ENCODE peak calls at places on chromosomes 6 and 20, in six cellular contexts. H, R, Z, T, L and U are unnamed samples.

GRCh38 chr6:157974341-157974894 is 7.2 kb upstream of the SYNJ2 start:
- DNase-seq in H (no peak), R (no peak), Z (no peak), T (peak), L (no peak), U (peak)

GRCh38 chr20:57872816-57873409 is 163.1 kb upstream of the PMEPA1 start:
- DNase-seq in H (no peak), R (no peak), Z (no peak), T (no peak), L (no peak), U (no peak)

GRCh38 chr6:81086931-81087330 is 665.5 kb downstream of the TENT5A start:
- DNase-seq in H (no peak), R (no peak), Z (no peak), T (no peak), L (no peak), U (no peak)

GRCh38 chr20:20827992-20828597 is 115.7 kb upstream of the RALGAPA2 start:
- DNase-seq in H (no peak), R (no peak), Z (no peak), T (no peak), L (no peak), U (no peak)

GRCh38 chr6:17768388-17768787 is 61.7 kb upstream of the NUP153 start:
- DNase-seq in H (no peak), R (no peak), Z (peak), T (peak), L (peak), U (peak)

GRCh38 chr6:70479236-70479635 is 65.9 kb downstream of the FAM135A start:
- DNase-seq in H (no peak), R (no peak), Z (peak), T (no peak), L (no peak), U (no peak)

GRCh38 chr6:169416249-169416648 is 162.6 kb upstream of the THBS2 start:
- DNase-seq in H (no peak), R (no peak), Z (no peak), T (no peak), L (no peak), U (no peak)

GRCh38 chr6:19270616-19271015 is 566.6 kb upstream of the ID4 start:
- DNase-seq in H (no peak), R (no peak), Z (no peak), T (no peak), L (no peak), U (no peak)

GRCh38 chr20:62575976-62576722 is 66.2 kb upstream of the SLCO4A1 start:
- DNase-seq in H (no peak), R (no peak), Z (no peak), T (no peak), L (no peak), U (no peak)

GRCh38 chr6:28303570-28303969 is 22.2 kb downstream of the PGBD1 start:
- DNase-seq in H (no peak), R (no peak), Z (no peak), T (no peak), L (no peak), U (no peak)

GRCh38 chr6:130525378-130525777 is 159.6 kb downstream of the TMEM200A start:
- DNase-seq in H (no peak), R (no peak), Z (no peak), T (no peak), L (no peak), U (no peak)

GRCh38 chr6:42136508-42137191 is 5.8 kb downstream of the C6orf132 start:
- DNase-seq in H (peak), R (no peak), Z (no peak), T (peak), L (peak), U (peak)

GRCh38 chr6:149941583-149942460 is at the start of gene ULBP2:
- DNase-seq in H (no peak), R (peak), Z (peak), T (peak), L (no peak), U (peak)

GRCh38 chr6:167963589-167964057 is 33.8 kb upstream of the KIF25 start:
- DNase-seq in H (no peak), R (no peak), Z (no peak), T (no peak), L (peak), U (no peak)

GRCh38 chr6:45625191-45625664 is 247.5 kb upstream of the SUPT3H start:
- DNase-seq in H (no peak), R (no peak), Z (no peak), T (peak), L (no peak), U (peak)

GRCh38 chr6:42735976-42736375 is 9.9 kb downstream of the TBCC start:
- DNase-seq in H (no peak), R (no peak), Z (no peak), T (no peak), L (no peak), U (no peak)

GRCh38 chr6:48765352-48765961 is 654.5 kb upstream of the PTCHD4 start:
- DNase-seq in H (peak), R (peak), Z (peak), T (peak), L (peak), U (peak)

GRCh38 chr20:41138527-41139226 is 1.3 kb downstream of the PLCG1 start:
- DNase-seq in H (no peak), R (peak), Z (peak), T (no peak), L (peak), U (peak)

GRCh38 chr6:170206317-170206621 is 84.6 kb downstream of the DLL1 start:
- DNase-seq in H (no peak), R (no peak), Z (no peak), T (no peak), L (no peak), U (no peak)

GRCh38 chr6:170166511-170167122 is 124.3 kb downstream of the DLL1 start:
- DNase-seq in H (no peak), R (no peak), Z (no peak), T (no peak), L (no peak), U (no peak)

GRCh38 chr6:157317129-157317814 is 6.0 kb downstream of the TMEM242 start:
- DNase-seq in H (no peak), R (peak), Z (peak), T (peak), L (peak), U (peak)

GRCh38 chr6:40924832-40925231 is 114.2 kb downstream of the UNC5CL start:
- DNase-seq in H (no peak), R (no peak), Z (no peak), T (no peak), L (no peak), U (no peak)

GRCh38 chr20:40703981-40704530 is 15.0 kb upstream of the MAFB start:
- DNase-seq in H (no peak), R (no peak), Z (no peak), T (no peak), L (no peak), U (no peak)

GRCh38 chr20:8786383-8786782 is 282.5 kb upstream of the PLCB4 start:
- DNase-seq in H (no peak), R (no peak), Z (no peak), T (no peak), L (no peak), U (no peak)

GRCh38 chr6:43801489-43802181 is 31.6 kb downstream of the VEGFA start:
- DNase-seq in H (no peak), R (no peak), Z (no peak), T (no peak), L (no peak), U (no peak)

GRCh38 chr6:37311666-37312473 is 41.9 kb upstream of the RNF8 start:
- DNase-seq in H (no peak), R (no peak), Z (no peak), T (no peak), L (no peak), U (peak)

GRCh38 chr20:33561981-33562601 is 72.2 kb downstream of the CBFA2T2 start:
- DNase-seq in H (no peak), R (peak), Z (peak), T (peak), L (peak), U (peak)

GRCh38 chr20:6126846-6127245 is 4.0 kb upstream of the FERMT1 start:
- DNase-seq in H (no peak), R (no peak), Z (no peak), T (no peak), L (no peak), U (no peak)

GRCh38 chr6:150425508-150425907 is 56.7 kb downstream of the IYD start:
- DNase-seq in H (no peak), R (no peak), Z (no peak), T (no peak), L (no peak), U (no peak)

GRCh38 chr6:50610562-50610961 is 102.8 kb upstream of the TFAP2D start:
- DNase-seq in H (no peak), R (no peak), Z (no peak), T (peak), L (no peak), U (peak)

GRCh38 chr6:12012231-12012565 is at the start of gene HIVEP1:
- DNase-seq in H (no peak), R (no peak), Z (no peak), T (no peak), L (no peak), U (peak)

GRCh38 chr6:2593167-2593566 is 157.6 kb downstream of the MYLK4 start:
- DNase-seq in H (no peak), R (no peak), Z (no peak), T (no peak), L (no peak), U (no peak)

DNA sequence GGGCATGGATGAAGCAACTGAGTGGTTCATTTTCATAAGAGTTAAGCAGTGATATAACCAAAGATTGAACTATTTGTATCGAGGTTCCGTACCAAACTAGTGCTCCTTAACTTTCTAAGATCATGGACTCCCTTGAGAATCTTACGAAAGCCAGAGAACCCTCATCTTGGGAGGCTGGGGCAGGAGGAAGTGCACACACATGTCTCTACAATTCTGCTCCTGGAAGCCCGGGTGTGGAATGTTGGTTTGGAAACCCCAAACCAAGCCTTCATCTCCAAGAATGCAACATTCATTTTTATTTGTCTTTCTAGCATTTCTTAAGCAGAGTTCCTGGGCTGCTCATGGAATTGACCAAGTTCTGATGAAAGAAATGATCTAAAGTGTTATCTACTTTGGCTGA is 250.5 kb upstream of the PRND start:
- DNase-seq in H (no peak), R (no peak), Z (no peak), T (no peak), L (no peak), U (peak)
- H3K4me2 ChIP-seq in H (no peak), R (no peak), Z (no peak), T (no peak), L (no peak), U (peak)

DNA sequence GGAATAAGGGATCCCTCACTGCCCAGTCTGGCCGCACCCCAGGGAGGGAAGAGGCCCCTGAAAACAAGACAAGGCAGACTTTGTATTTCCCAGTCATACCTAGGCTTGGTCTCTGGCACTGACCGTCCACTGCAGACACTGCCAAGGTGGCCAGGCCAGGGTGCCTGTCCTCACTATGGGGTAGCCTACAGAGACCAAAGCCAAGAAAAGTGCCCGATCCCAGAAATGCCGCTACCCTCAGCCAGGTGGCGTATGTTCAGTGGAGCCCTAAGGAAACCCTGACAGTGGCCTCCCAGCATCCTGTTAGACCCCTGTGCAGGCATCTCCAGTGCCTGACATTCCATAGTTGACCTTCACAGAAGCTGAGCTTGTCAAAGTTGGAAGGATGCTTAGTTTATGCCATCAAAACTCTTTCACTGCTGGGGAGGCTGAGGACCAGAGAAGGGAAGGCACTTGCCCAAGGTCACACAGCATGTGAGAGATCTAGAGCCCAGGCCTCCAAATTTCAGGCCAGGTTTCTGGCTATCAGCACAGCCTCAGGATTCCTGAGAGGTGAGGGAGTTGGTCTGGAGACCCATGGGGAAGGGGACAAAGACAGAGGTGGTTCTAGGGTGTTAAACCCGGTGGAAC is 2.5 kb downstream of the SCRT2 start:
- DNase-seq in H (no peak), R (no peak), Z (no peak), T (peak), L (no peak), U (no peak)
- TF ChIP-seq EZH2 in H (no peak), R (no peak), Z (no peak), T (no peak), L (no peak), U (no peak)

DNA sequence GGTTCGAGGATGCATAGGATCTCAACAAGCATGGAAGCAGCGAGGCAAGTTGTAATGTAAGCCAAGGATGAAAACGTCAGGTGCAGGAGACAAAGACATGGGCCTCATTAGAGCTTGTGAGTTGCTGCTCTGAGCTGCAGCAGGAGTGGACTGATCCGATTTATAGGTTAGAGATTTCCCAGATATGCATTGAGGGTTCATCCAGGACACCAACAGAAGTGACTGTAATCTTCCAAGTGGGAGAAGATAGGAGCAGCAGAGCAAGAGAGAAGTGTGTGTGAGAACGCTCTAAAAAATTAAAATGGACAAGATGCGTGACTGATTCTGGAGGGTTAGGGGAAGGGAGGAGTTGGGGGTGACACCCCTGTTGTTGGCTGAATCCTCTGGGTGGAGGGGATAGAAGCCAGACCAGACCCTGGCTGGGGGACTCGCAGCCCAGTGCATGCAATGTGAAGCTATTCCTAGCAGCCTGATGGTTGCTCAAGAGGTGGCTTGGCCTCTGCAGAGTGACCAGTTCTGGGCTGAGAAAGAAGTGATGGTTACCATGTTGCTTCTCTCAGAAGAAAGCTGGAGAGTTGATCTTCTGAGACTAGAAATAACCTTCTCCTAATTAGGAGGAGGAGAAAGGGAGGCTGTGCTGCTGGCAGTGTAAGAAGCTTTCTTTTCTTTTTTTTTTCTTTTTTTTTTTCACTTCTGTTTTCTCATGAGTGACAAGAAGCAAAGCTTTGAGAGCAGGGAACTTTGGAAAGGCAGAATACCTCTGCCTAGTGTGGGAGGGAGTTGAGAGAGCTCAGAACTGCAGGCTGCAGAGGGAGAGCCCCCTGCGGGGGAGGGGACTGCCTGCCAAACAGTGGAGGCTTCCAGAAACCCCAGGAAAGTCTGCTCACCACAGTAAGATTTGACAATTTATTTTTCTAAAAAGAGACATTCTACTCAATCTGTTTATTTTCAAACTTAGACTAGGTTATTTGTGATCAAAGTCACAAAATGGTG is 116.9 kb downstream of the SLX4IP start:
- DNase-seq in H (peak), R (no peak), Z (no peak), T (no peak), L (no peak), U (no peak)
- H3K4me2 ChIP-seq in H (peak), R (no peak), Z (no peak), T (no peak), L (no peak), U (no peak)

GRCh38 chr20:2750343-2751251 is 49.8 kb downstream of the CPXM1 start:
- DNase-seq in H (no peak), R (no peak), Z (peak), T (peak), L (peak), U (peak)
- TF ChIP-seq EZH2 in H (peak), R (no peak), Z (peak), T (no peak), L (peak), U (peak)

GRCh38 chr20:4684837-4685413 is 36.8 kb upstream of the PRND start:
- DNase-seq in H (no peak), R (no peak), Z (no peak), T (peak), L (peak), U (peak)

GRCh38 chr20:4685923-4686221 is 35.8 kb upstream of the PRND start:
- DNase-seq in H (no peak), R (no peak), Z (no peak), T (no peak), L (no peak), U (no peak)

GRCh38 chr20:4691753-4692152 is 30.0 kb upstream of the PRND start:
- DNase-seq in H (no peak), R (no peak), Z (peak), T (peak), L (peak), U (no peak)

GRCh38 chr20:4689224-4689623 is 32.5 kb upstream of the PRND start:
- DNase-seq in H (no peak), R (no peak), Z (no peak), T (no peak), L (no peak), U (peak)

DNA sequence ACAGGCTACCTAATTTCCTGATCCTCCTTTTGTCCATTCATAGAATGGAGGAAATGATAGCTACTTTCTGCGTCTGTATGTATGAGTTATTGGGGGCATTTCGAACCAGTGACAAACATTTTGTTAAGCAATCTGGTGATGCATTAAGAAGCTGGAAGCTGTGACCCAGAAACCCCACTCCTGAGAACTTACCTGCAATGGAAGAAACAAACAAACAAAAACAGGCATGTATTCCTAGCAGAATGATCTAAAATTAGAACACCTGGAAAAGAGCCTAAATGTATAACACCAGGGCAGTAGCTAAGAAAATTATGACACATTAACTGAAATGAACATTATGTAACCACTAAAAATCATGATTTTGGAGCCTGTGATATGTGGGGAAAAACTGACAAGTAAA is 33.4 kb upstream of the PRND start:
- DNase-seq in H (no peak), R (no peak), Z (no peak), T (no peak), L (no peak), U (peak)
- H3K4me2 ChIP-seq in H (no peak), R (peak), Z (peak), T (peak), L (peak), U (peak)

GRCh38 chr6:47307362-47308222 is 2.1 kb downstream of the TNFRSF21 start:
- DNase-seq in H (no peak), R (no peak), Z (peak), T (no peak), L (no peak), U (no peak)
- TF ChIP-seq EZH2 in H (no peak), R (no peak), Z (no peak), T (no peak), L (no peak), U (no peak)

DNA sequence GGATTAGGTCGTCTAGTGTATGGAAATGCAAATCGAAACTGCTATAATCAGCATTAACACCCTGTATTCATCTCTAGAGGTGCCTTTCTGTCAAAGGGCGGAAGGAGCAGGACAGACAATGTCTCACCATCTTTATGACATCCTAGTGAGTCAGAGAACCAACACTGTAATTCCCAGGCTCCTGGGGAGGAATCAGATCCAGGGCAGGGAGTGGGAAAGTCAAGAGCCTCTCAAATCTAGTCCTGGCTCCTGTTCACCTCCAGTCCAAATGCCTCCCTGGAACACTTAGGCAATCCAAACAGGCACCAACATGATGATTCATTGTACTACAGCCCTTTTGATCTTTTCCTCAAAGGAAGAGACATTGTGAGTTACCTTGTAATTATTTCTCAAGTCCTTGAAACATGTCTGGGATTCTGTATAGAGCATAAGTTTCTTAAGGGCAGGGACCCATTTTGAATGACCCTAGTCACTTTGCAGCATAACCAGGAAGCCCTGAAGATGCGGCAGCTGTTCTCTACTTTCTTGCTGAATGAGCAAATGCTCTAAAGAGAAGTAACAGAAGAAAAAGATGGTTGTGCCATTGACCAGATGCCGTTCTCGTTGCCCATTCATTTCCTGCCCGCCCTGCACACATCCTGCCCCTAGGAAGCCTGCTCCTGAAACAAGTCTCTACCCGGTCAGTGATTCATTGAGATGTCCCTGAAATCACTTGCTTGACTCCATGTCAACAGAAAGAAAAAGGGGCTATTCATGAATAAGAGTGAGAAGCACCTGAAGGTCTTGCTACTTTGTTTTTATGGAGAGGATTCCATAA is 112.8 kb upstream of the JARID2 start:
- DNase-seq in H (no peak), R (peak), Z (no peak), T (peak), L (peak), U (peak)
- H3K4me2 ChIP-seq in H (no peak), R (peak), Z (no peak), T (peak), L (peak), U (peak)